ENCODE peak calls at places on chromosome 2, in eight cellular contexts. G, V, M, O, P, R, H and E are unnamed samples. For H3K9me3, the result is how much of the 10 kb centered on the place peaks cover.

GRCh38 chr2:110120171-110121051 is 4.8 kb upstream of the MALL start:
- DNase-seq in G (no peak), V (no peak), M (no peak), O (no peak), P (no peak), R (no peak), H (no peak), E (no peak)

GRCh38 chr2:5691659-5692529 is at the start of gene SOX11:
- DNase-seq in G (no peak), V (no peak), M (no peak), O (peak), P (peak), R (no peak), H (no peak), E (no peak)

GRCh38 chr2:218405365-218406208 is 5.9 kb downstream of the CTDSP1 start:
- DNase-seq in G (peak), V (no peak), M (peak), O (no peak), P (no peak), R (no peak), H (no peak), E (peak)

GRCh38 chr2:157777425-157777824 is 98.7 kb downstream of the ACVR1 start:
- DNase-seq in G (no peak), V (no peak), M (peak), O (peak), P (no peak), R (no peak), H (peak), E (peak)

GRCh38 chr2:121611730-121612705 is 37.2 kb downstream of the CLASP1 start:
- DNase-seq in G (no peak), V (no peak), M (no peak), O (no peak), P (no peak), R (no peak), H (no peak), E (no peak)

GRCh38 chr2:44793322-44793870 is 148.1 kb upstream of the SIX3 start:
- DNase-seq in G (no peak), V (no peak), M (peak), O (no peak), P (no peak), R (no peak), H (no peak), E (no peak)

GRCh38 chr2:183162362-183162761 is 38.1 kb downstream of the NUP35 start:
- DNase-seq in G (no peak), V (no peak), M (no peak), O (peak), P (no peak), R (no peak), H (no peak), E (no peak)

GRCh38 chr2:212903413-212903812 is 248.0 kb downstream of the IKZF2 start:
- DNase-seq in G (no peak), V (no peak), M (no peak), O (no peak), P (no peak), R (no peak), H (no peak), E (no peak)

GRCh38 chr2:239093956-239094355 is 246.1 kb downstream of the TWIST2 start:
- DNase-seq in G (no peak), V (no peak), M (no peak), O (no peak), P (no peak), R (no peak), H (no peak), E (no peak)

GRCh38 chr2:71780162-71780561 is 326.8 kb downstream of the DYSF start:
- DNase-seq in G (no peak), V (no peak), M (no peak), O (no peak), P (no peak), R (no peak), H (no peak), E (no peak)
- H3K9me3 ChIP-seq in G (under half), V (under half), M (under half), O (under half), P (under half), R (under half), H (under half), E (under half)

GRCh38 chr2:164014791-164015190 is 279.0 kb upstream of the FIGN start:
- DNase-seq in G (no peak), V (no peak), M (no peak), O (no peak), P (no peak), R (no peak), H (no peak), E (no peak)
- H3K27ac ChIP-seq in G (peak), V (no peak), M (no peak), O (no peak), P (no peak), R (peak), H (no peak), E (no peak)

DNA sequence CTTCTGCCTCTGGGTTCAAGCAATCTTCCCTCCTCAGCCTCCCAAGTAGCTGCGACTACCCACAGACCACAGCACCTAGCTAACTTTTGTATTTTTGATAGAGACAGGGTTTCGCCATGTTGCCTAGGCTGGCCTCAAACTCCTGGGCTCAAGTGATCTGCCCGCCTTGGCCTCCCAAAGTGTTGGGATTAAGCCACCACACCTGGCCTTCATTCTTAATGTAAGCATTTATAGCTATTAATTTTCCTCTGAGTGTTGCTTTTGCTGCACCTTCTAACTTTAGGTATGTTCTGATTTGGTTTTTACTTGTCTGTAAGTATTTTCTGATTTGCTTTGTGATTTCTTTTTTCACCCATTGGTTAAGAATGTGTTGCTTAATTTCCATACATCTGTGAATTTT is 29.7 kb downstream of the CHMP3 start:
- DNase-seq in G (no peak), V (no peak), M (no peak), O (no peak), P (no peak), R (no peak), H (no peak), E (no peak)
- H3K9me3 ChIP-seq in G (under half), V (under half), M (under half), O (under half), P (under half), R (under half), H (under half), E (under half)

GRCh38 chr2:200378652-200379290 is 72.3 kb downstream of the SPATS2L start:
- DNase-seq in G (no peak), V (no peak), M (no peak), O (no peak), P (no peak), R (no peak), H (no peak), E (no peak)
- H3K27ac ChIP-seq in G (peak), V (no peak), M (no peak), O (peak), P (no peak), R (peak), H (no peak), E (no peak)

GRCh38 chr2:76978064-76978463 is 544.1 kb downstream of the LRRTM4 start:
- DNase-seq in G (no peak), V (no peak), M (no peak), O (no peak), P (no peak), R (no peak), H (no peak), E (no peak)
- H3K9me3 ChIP-seq in G (under half), V (under half), M (under half), O (under half), P (under half), R (under half), H (under half), E (under half)

GRCh38 chr2:134377730-134378129 is 123.9 kb downstream of the MGAT5 start:
- DNase-seq in G (no peak), V (no peak), M (no peak), O (no peak), P (no peak), R (no peak), H (no peak), E (no peak)

GRCh38 chr2:134384131-134384530 is 130.3 kb downstream of the MGAT5 start:
- DNase-seq in G (no peak), V (no peak), M (no peak), O (no peak), P (no peak), R (no peak), H (no peak), E (no peak)

GRCh38 chr2:134379722-134380121 is 125.8 kb downstream of the MGAT5 start:
- DNase-seq in G (no peak), V (no peak), M (no peak), O (no peak), P (no peak), R (no peak), H (no peak), E (no peak)

GRCh38 chr2:134379293-134379692 is 125.4 kb downstream of the MGAT5 start:
- DNase-seq in G (no peak), V (no peak), M (no peak), O (peak), P (no peak), R (no peak), H (no peak), E (no peak)

DNA sequence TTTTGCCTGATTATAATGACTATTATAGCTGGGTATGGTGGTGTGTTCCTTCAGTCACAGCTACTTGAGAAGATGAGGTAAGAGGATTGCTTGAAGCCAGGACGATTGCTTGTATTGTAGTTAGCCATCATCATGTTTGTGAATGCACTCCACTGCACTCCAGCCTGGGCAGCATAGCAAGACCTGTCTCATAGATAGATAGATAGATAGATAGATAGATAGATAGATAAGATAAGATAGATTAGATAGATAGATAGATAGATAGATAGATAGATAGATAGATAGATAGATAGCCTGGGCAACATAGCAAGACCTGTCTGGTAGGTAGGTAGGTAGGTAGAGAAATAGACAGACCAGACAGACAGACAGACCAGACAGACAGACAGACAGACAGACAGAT is 127.3 kb downstream of the MGAT5 start:
- DNase-seq in G (no peak), V (no peak), M (no peak), O (no peak), P (no peak), R (no peak), H (no peak), E (no peak)
- H3K27ac ChIP-seq in G (no peak), V (no peak), M (no peak), O (no peak), P (no peak), R (no peak), H (no peak), E (no peak)

GRCh38 chr2:14480120-14480519 is 152.4 kb upstream of the LRATD1 start:
- DNase-seq in G (no peak), V (no peak), M (no peak), O (no peak), P (no peak), R (no peak), H (no peak), E (no peak)
- H3K9me3 ChIP-seq in G (under half), V (under half), M (under half), O (under half), P (under half), R (under half), H (under half), E (under half)